ENCODE peak calls at places on chromosomes 3 and 15, in eight cellular contexts. One of them, this sample, is unnamed.

GRCh38 chr3:14353486-14353885 is 48.9 kb upstream of the SLC6A6 start:
- DNase-seq in ACHN: no peak
- DNase-seq in GM18507: no peak
- DNase-seq in RCC 7860: no peak
- DNase-seq in activated naive CD4-positive, alpha-beta T cell treated with anti-CD3 and anti-CD28 coated beads, Interleukin-2, amount 50 U/mL, for 16 hours: no peak
- DNase-seq in nucleus accumbens: no peak
- DNase-seq in COR-L47: no peak
- DNase-seq in renal cortical epithelial cell: no peak
- DNase-seq in this sample: no peak

GRCh38 chr3:194682189-194682588 is 3.5 kb upstream of the FAM43A start:
- DNase-seq in ACHN: no peak
- DNase-seq in GM18507: no peak
- DNase-seq in RCC 7860: no peak
- DNase-seq in activated naive CD4-positive, alpha-beta T cell treated with anti-CD3 and anti-CD28 coated beads, Interleukin-2, amount 50 U/mL, for 16 hours: no peak
- DNase-seq in nucleus accumbens: no peak
- DNase-seq in COR-L47: no peak
- DNase-seq in renal cortical epithelial cell: no peak
- DNase-seq in this sample: no peak

GRCh38 chr3:156605686-156606605 is 51.0 kb upstream of the SSR3 start:
- DNase-seq in ACHN: peak
- DNase-seq in GM18507: no peak
- DNase-seq in RCC 7860: peak
- DNase-seq in activated naive CD4-positive, alpha-beta T cell treated with anti-CD3 and anti-CD28 coated beads, Interleukin-2, amount 50 U/mL, for 16 hours: no peak
- DNase-seq in nucleus accumbens: no peak
- DNase-seq in COR-L47: no peak
- DNase-seq in renal cortical epithelial cell: peak
- DNase-seq in this sample: no peak

GRCh38 chr15:70974004-70974832 is 81.6 kb downstream of the LRRC49 start:
- DNase-seq in ACHN: peak
- DNase-seq in GM18507: no peak
- DNase-seq in RCC 7860: peak
- DNase-seq in activated naive CD4-positive, alpha-beta T cell treated with anti-CD3 and anti-CD28 coated beads, Interleukin-2, amount 50 U/mL, for 16 hours: no peak
- DNase-seq in nucleus accumbens: no peak
- DNase-seq in COR-L47: peak
- DNase-seq in renal cortical epithelial cell: peak
- DNase-seq in this sample: no peak

GRCh38 chr15:64568765-64569164 is 108.4 kb downstream of the ZNF609 start:
- DNase-seq in ACHN: no peak
- DNase-seq in GM18507: no peak
- DNase-seq in RCC 7860: no peak
- DNase-seq in activated naive CD4-positive, alpha-beta T cell treated with anti-CD3 and anti-CD28 coated beads, Interleukin-2, amount 50 U/mL, for 16 hours: no peak
- DNase-seq in nucleus accumbens: no peak
- DNase-seq in COR-L47: no peak
- DNase-seq in renal cortical epithelial cell: no peak
- DNase-seq in this sample: no peak

GRCh38 chr3:115418583-115418982 is 204.7 kb upstream of the GAP43 start:
- DNase-seq in ACHN: no peak
- DNase-seq in GM18507: no peak
- DNase-seq in RCC 7860: no peak
- DNase-seq in activated naive CD4-positive, alpha-beta T cell treated with anti-CD3 and anti-CD28 coated beads, Interleukin-2, amount 50 U/mL, for 16 hours: no peak
- DNase-seq in nucleus accumbens: no peak
- DNase-seq in COR-L47: peak
- DNase-seq in renal cortical epithelial cell: no peak
- DNase-seq in this sample: no peak

GRCh38 chr15:82091636-82092140 is 45.9 kb upstream of the MEX3B start:
- DNase-seq in ACHN: no peak
- DNase-seq in GM18507: no peak
- DNase-seq in RCC 7860: no peak
- DNase-seq in activated naive CD4-positive, alpha-beta T cell treated with anti-CD3 and anti-CD28 coated beads, Interleukin-2, amount 50 U/mL, for 16 hours: no peak
- DNase-seq in nucleus accumbens: no peak
- DNase-seq in COR-L47: no peak
- DNase-seq in renal cortical epithelial cell: no peak
- DNase-seq in this sample: no peak

GRCh38 chr3:159059395-159059794 is 257.5 kb downstream of the MFSD1 start:
- DNase-seq in ACHN: no peak
- DNase-seq in GM18507: no peak
- DNase-seq in RCC 7860: no peak
- DNase-seq in activated naive CD4-positive, alpha-beta T cell treated with anti-CD3 and anti-CD28 coated beads, Interleukin-2, amount 50 U/mL, for 16 hours: no peak
- DNase-seq in nucleus accumbens: no peak
- DNase-seq in COR-L47: no peak
- DNase-seq in renal cortical epithelial cell: no peak
- DNase-seq in this sample: no peak

GRCh38 chr15:63338170-63338569 is 43.5 kb downstream of the CA12 start:
- DNase-seq in ACHN: peak
- DNase-seq in GM18507: no peak
- DNase-seq in RCC 7860: peak
- DNase-seq in activated naive CD4-positive, alpha-beta T cell treated with anti-CD3 and anti-CD28 coated beads, Interleukin-2, amount 50 U/mL, for 16 hours: no peak
- DNase-seq in nucleus accumbens: no peak
- DNase-seq in COR-L47: no peak
- DNase-seq in renal cortical epithelial cell: peak
- DNase-seq in this sample: no peak

GRCh38 chr3:52792961-52793695 is 1.5 kb upstream of the ITIH3 start:
- DNase-seq in ACHN: no peak
- DNase-seq in GM18507: no peak
- DNase-seq in RCC 7860: no peak
- DNase-seq in activated naive CD4-positive, alpha-beta T cell treated with anti-CD3 and anti-CD28 coated beads, Interleukin-2, amount 50 U/mL, for 16 hours: no peak
- DNase-seq in nucleus accumbens: no peak
- DNase-seq in COR-L47: no peak
- DNase-seq in renal cortical epithelial cell: no peak
- DNase-seq in this sample: no peak

GRCh38 chr3:158680861-158681260 is 8.4 kb upstream of the LXN start:
- DNase-seq in ACHN: no peak
- DNase-seq in GM18507: no peak
- DNase-seq in RCC 7860: no peak
- DNase-seq in activated naive CD4-positive, alpha-beta T cell treated with anti-CD3 and anti-CD28 coated beads, Interleukin-2, amount 50 U/mL, for 16 hours: no peak
- DNase-seq in nucleus accumbens: no peak
- DNase-seq in COR-L47: no peak
- DNase-seq in renal cortical epithelial cell: no peak
- DNase-seq in this sample: no peak

GRCh38 chr3:126976906-126977305 is 6.0 kb upstream of the PLXNA1 start:
- DNase-seq in ACHN: no peak
- DNase-seq in GM18507: no peak
- DNase-seq in RCC 7860: no peak
- DNase-seq in activated naive CD4-positive, alpha-beta T cell treated with anti-CD3 and anti-CD28 coated beads, Interleukin-2, amount 50 U/mL, for 16 hours: no peak
- DNase-seq in nucleus accumbens: no peak
- DNase-seq in COR-L47: no peak
- DNase-seq in renal cortical epithelial cell: no peak
- DNase-seq in this sample: no peak

GRCh38 chr3:191438150-191438814 is 22.7 kb upstream of the PYDC2 start:
- DNase-seq in ACHN: no peak
- DNase-seq in GM18507: no peak
- DNase-seq in RCC 7860: no peak
- DNase-seq in activated naive CD4-positive, alpha-beta T cell treated with anti-CD3 and anti-CD28 coated beads, Interleukin-2, amount 50 U/mL, for 16 hours: no peak
- DNase-seq in nucleus accumbens: no peak
- DNase-seq in COR-L47: no peak
- DNase-seq in renal cortical epithelial cell: no peak
- DNase-seq in this sample: no peak

GRCh38 chr3:153963012-153963411 is 158.2 kb upstream of the ARHGEF26 start:
- DNase-seq in ACHN: no peak
- DNase-seq in GM18507: no peak
- DNase-seq in RCC 7860: no peak
- DNase-seq in activated naive CD4-positive, alpha-beta T cell treated with anti-CD3 and anti-CD28 coated beads, Interleukin-2, amount 50 U/mL, for 16 hours: no peak
- DNase-seq in nucleus accumbens: no peak
- DNase-seq in COR-L47: no peak
- DNase-seq in renal cortical epithelial cell: peak
- DNase-seq in this sample: no peak

GRCh38 chr15:60237411-60237810 is 160.4 kb downstream of the ANXA2 start:
- DNase-seq in ACHN: no peak
- DNase-seq in GM18507: no peak
- DNase-seq in RCC 7860: no peak
- DNase-seq in activated naive CD4-positive, alpha-beta T cell treated with anti-CD3 and anti-CD28 coated beads, Interleukin-2, amount 50 U/mL, for 16 hours: no peak
- DNase-seq in nucleus accumbens: no peak
- DNase-seq in COR-L47: no peak
- DNase-seq in renal cortical epithelial cell: no peak
- DNase-seq in this sample: no peak

GRCh38 chr3:128006061-128006470 is 46.2 kb upstream of the SEC61A1 start:
- DNase-seq in ACHN: no peak
- DNase-seq in GM18507: no peak
- DNase-seq in RCC 7860: no peak
- DNase-seq in activated naive CD4-positive, alpha-beta T cell treated with anti-CD3 and anti-CD28 coated beads, Interleukin-2, amount 50 U/mL, for 16 hours: no peak
- DNase-seq in nucleus accumbens: no peak
- DNase-seq in COR-L47: no peak
- DNase-seq in renal cortical epithelial cell: no peak
- DNase-seq in this sample: no peak

GRCh38 chr15:39077998-39078397 is 502.9 kb upstream of the THBS1 start:
- DNase-seq in ACHN: no peak
- DNase-seq in GM18507: no peak
- DNase-seq in RCC 7860: peak
- DNase-seq in activated naive CD4-positive, alpha-beta T cell treated with anti-CD3 and anti-CD28 coated beads, Interleukin-2, amount 50 U/mL, for 16 hours: no peak
- DNase-seq in nucleus accumbens: no peak
- DNase-seq in COR-L47: no peak
- DNase-seq in renal cortical epithelial cell: peak
- DNase-seq in this sample: no peak

GRCh38 chr15:39242345-39242744 is 338.5 kb upstream of the THBS1 start:
- DNase-seq in ACHN: no peak
- DNase-seq in GM18507: no peak
- DNase-seq in RCC 7860: peak
- DNase-seq in activated naive CD4-positive, alpha-beta T cell treated with anti-CD3 and anti-CD28 coated beads, Interleukin-2, amount 50 U/mL, for 16 hours: no peak
- DNase-seq in nucleus accumbens: no peak
- DNase-seq in COR-L47: no peak
- DNase-seq in renal cortical epithelial cell: peak
- DNase-seq in this sample: no peak

GRCh38 chr15:27358751-27359434 is 387.9 kb downstream of the GABRG3 start:
- DNase-seq in ACHN: peak
- DNase-seq in GM18507: no peak
- DNase-seq in RCC 7860: no peak
- DNase-seq in activated naive CD4-positive, alpha-beta T cell treated with anti-CD3 and anti-CD28 coated beads, Interleukin-2, amount 50 U/mL, for 16 hours: no peak
- DNase-seq in nucleus accumbens: no peak
- DNase-seq in COR-L47: no peak
- DNase-seq in renal cortical epithelial cell: no peak
- DNase-seq in this sample: no peak

GRCh38 chr15:40863660-40864285 is 10.3 kb downstream of the RHOV start:
- DNase-seq in ACHN: no peak
- DNase-seq in GM18507: no peak
- DNase-seq in RCC 7860: no peak
- DNase-seq in activated naive CD4-positive, alpha-beta T cell treated with anti-CD3 and anti-CD28 coated beads, Interleukin-2, amount 50 U/mL, for 16 hours: no peak
- DNase-seq in nucleus accumbens: no peak
- DNase-seq in COR-L47: no peak
- DNase-seq in renal cortical epithelial cell: no peak
- DNase-seq in this sample: no peak

GRCh38 chr15:55277116-55277564 is 12.5 kb downstream of the RAB27A start:
- DNase-seq in ACHN: no peak
- DNase-seq in GM18507: peak
- DNase-seq in RCC 7860: no peak
- DNase-seq in activated naive CD4-positive, alpha-beta T cell treated with anti-CD3 and anti-CD28 coated beads, Interleukin-2, amount 50 U/mL, for 16 hours: no peak
- DNase-seq in nucleus accumbens: no peak
- DNase-seq in COR-L47: no peak
- DNase-seq in renal cortical epithelial cell: no peak
- DNase-seq in this sample: no peak

GRCh38 chr15:98506711-98507110 is 141.6 kb upstream of the IGF1R start:
- DNase-seq in ACHN: no peak
- DNase-seq in GM18507: no peak
- DNase-seq in RCC 7860: no peak
- DNase-seq in activated naive CD4-positive, alpha-beta T cell treated with anti-CD3 and anti-CD28 coated beads, Interleukin-2, amount 50 U/mL, for 16 hours: no peak
- DNase-seq in nucleus accumbens: no peak
- DNase-seq in COR-L47: no peak
- DNase-seq in renal cortical epithelial cell: no peak
- DNase-seq in this sample: no peak

GRCh38 chr3:149702691-149703426 is 45.0 kb upstream of the WWTR1 start:
- DNase-seq in ACHN: no peak
- DNase-seq in GM18507: no peak
- DNase-seq in RCC 7860: peak
- DNase-seq in activated naive CD4-positive, alpha-beta T cell treated with anti-CD3 and anti-CD28 coated beads, Interleukin-2, amount 50 U/mL, for 16 hours: no peak
- DNase-seq in nucleus accumbens: no peak
- DNase-seq in COR-L47: no peak
- DNase-seq in renal cortical epithelial cell: peak
- DNase-seq in this sample: no peak